ENCODE peak calls at places on chromosome 1, in nine cellular contexts. One of them, this sample, is unnamed.

GRCh38 chr1:58848818-58849411 is 65.1 kb upstream of the JUN start:
- DNase-seq in T-helper 17 cell: no peak
- DNase-seq in mucosa of descending colon: no peak
- DNase-seq in SJSA1: peak
- DNase-seq in caudate nucleus: no peak
- DNase-seq in hepatic stellate cell: peak
- DNase-seq in fibroblast of mammary gland: peak
- DNase-seq in A172: peak
- DNase-seq in stimulated activated CD4-positive, alpha-beta T cell treated with anti-CD3 and anti-CD28 coated beads, TNF-alpha, amount 100 ng/mL, for 1 hour: no peak
- DNase-seq in this sample: no peak

GRCh38 chr1:205507896-205508714 is 3.6 kb downstream of the CDK18 start:
- DNase-seq in T-helper 17 cell: no peak
- DNase-seq in mucosa of descending colon: no peak
- DNase-seq in SJSA1: no peak
- DNase-seq in caudate nucleus: no peak
- DNase-seq in hepatic stellate cell: no peak
- DNase-seq in fibroblast of mammary gland: no peak
- DNase-seq in A172: no peak
- DNase-seq in stimulated activated CD4-positive, alpha-beta T cell treated with anti-CD3 and anti-CD28 coated beads, TNF-alpha, amount 100 ng/mL, for 1 hour: no peak
- DNase-seq in this sample: no peak

GRCh38 chr1:224182866-224183590 is at the start of gene DEGS1:
- DNase-seq in T-helper 17 cell: peak
- DNase-seq in mucosa of descending colon: peak
- DNase-seq in SJSA1: peak
- DNase-seq in caudate nucleus: peak
- DNase-seq in hepatic stellate cell: peak
- DNase-seq in fibroblast of mammary gland: peak
- DNase-seq in A172: peak
- DNase-seq in stimulated activated CD4-positive, alpha-beta T cell treated with anti-CD3 and anti-CD28 coated beads, TNF-alpha, amount 100 ng/mL, for 1 hour: peak
- DNase-seq in this sample: peak

GRCh38 chr1:216682694-216683243 is 40.5 kb downstream of the ESRRG start:
- DNase-seq in T-helper 17 cell: no peak
- DNase-seq in mucosa of descending colon: no peak
- DNase-seq in SJSA1: no peak
- DNase-seq in caudate nucleus: no peak
- DNase-seq in hepatic stellate cell: no peak
- DNase-seq in fibroblast of mammary gland: no peak
- DNase-seq in A172: no peak
- DNase-seq in stimulated activated CD4-positive, alpha-beta T cell treated with anti-CD3 and anti-CD28 coated beads, TNF-alpha, amount 100 ng/mL, for 1 hour: no peak
- DNase-seq in this sample: no peak

GRCh38 chr1:1230656-1231399 is 973 bp downstream of the SDF4 start:
- DNase-seq in T-helper 17 cell: no peak
- DNase-seq in mucosa of descending colon: peak
- DNase-seq in SJSA1: peak
- DNase-seq in caudate nucleus: no peak
- DNase-seq in hepatic stellate cell: peak
- DNase-seq in fibroblast of mammary gland: peak
- DNase-seq in A172: peak
- DNase-seq in stimulated activated CD4-positive, alpha-beta T cell treated with anti-CD3 and anti-CD28 coated beads, TNF-alpha, amount 100 ng/mL, for 1 hour: no peak
- DNase-seq in this sample: no peak

GRCh38 chr1:222240536-222241181 is 307.2 kb downstream of the HHIPL2 start:
- DNase-seq in T-helper 17 cell: no peak
- DNase-seq in mucosa of descending colon: no peak
- DNase-seq in SJSA1: no peak
- DNase-seq in caudate nucleus: no peak
- DNase-seq in hepatic stellate cell: no peak
- DNase-seq in fibroblast of mammary gland: peak
- DNase-seq in A172: peak
- DNase-seq in stimulated activated CD4-positive, alpha-beta T cell treated with anti-CD3 and anti-CD28 coated beads, TNF-alpha, amount 100 ng/mL, for 1 hour: no peak
- DNase-seq in this sample: no peak

GRCh38 chr1:47767741-47768100 is 229.5 kb downstream of the TRABD2B start:
- DNase-seq in T-helper 17 cell: no peak
- DNase-seq in mucosa of descending colon: no peak
- DNase-seq in SJSA1: no peak
- DNase-seq in caudate nucleus: no peak
- DNase-seq in hepatic stellate cell: no peak
- DNase-seq in fibroblast of mammary gland: no peak
- DNase-seq in A172: no peak
- DNase-seq in stimulated activated CD4-positive, alpha-beta T cell treated with anti-CD3 and anti-CD28 coated beads, TNF-alpha, amount 100 ng/mL, for 1 hour: no peak
- DNase-seq in this sample: no peak

GRCh38 chr1:86546787-86547221 is at the start of gene CLCA4:
- DNase-seq in T-helper 17 cell: no peak
- DNase-seq in mucosa of descending colon: no peak
- DNase-seq in SJSA1: no peak
- DNase-seq in caudate nucleus: no peak
- DNase-seq in hepatic stellate cell: no peak
- DNase-seq in fibroblast of mammary gland: no peak
- DNase-seq in A172: no peak
- DNase-seq in stimulated activated CD4-positive, alpha-beta T cell treated with anti-CD3 and anti-CD28 coated beads, TNF-alpha, amount 100 ng/mL, for 1 hour: no peak
- DNase-seq in this sample: no peak

GRCh38 chr1:71857862-71858261 is 424.5 kb downstream of the NEGR1 start:
- DNase-seq in T-helper 17 cell: no peak
- DNase-seq in mucosa of descending colon: no peak
- DNase-seq in SJSA1: no peak
- DNase-seq in caudate nucleus: no peak
- DNase-seq in hepatic stellate cell: no peak
- DNase-seq in fibroblast of mammary gland: peak
- DNase-seq in A172: no peak
- DNase-seq in stimulated activated CD4-positive, alpha-beta T cell treated with anti-CD3 and anti-CD28 coated beads, TNF-alpha, amount 100 ng/mL, for 1 hour: no peak
- DNase-seq in this sample: no peak

GRCh38 chr1:230157409-230158390 is 90.7 kb downstream of the GALNT2 start:
- DNase-seq in T-helper 17 cell: no peak
- DNase-seq in mucosa of descending colon: no peak
- DNase-seq in SJSA1: no peak
- DNase-seq in caudate nucleus: no peak
- DNase-seq in hepatic stellate cell: no peak
- DNase-seq in fibroblast of mammary gland: no peak
- DNase-seq in A172: no peak
- DNase-seq in stimulated activated CD4-positive, alpha-beta T cell treated with anti-CD3 and anti-CD28 coated beads, TNF-alpha, amount 100 ng/mL, for 1 hour: no peak
- DNase-seq in this sample: no peak

GRCh38 chr1:61049850-61050540 is 32.4 kb upstream of the NFIA start:
- DNase-seq in T-helper 17 cell: peak
- DNase-seq in mucosa of descending colon: peak
- DNase-seq in SJSA1: peak
- DNase-seq in caudate nucleus: peak
- DNase-seq in hepatic stellate cell: peak
- DNase-seq in fibroblast of mammary gland: peak
- DNase-seq in A172: peak
- DNase-seq in stimulated activated CD4-positive, alpha-beta T cell treated with anti-CD3 and anti-CD28 coated beads, TNF-alpha, amount 100 ng/mL, for 1 hour: peak
- DNase-seq in this sample: peak

GRCh38 chr1:233409540-233409939 is 82.0 kb downstream of the MAP3K21 start:
- DNase-seq in T-helper 17 cell: no peak
- DNase-seq in mucosa of descending colon: no peak
- DNase-seq in SJSA1: no peak
- DNase-seq in caudate nucleus: no peak
- DNase-seq in hepatic stellate cell: no peak
- DNase-seq in fibroblast of mammary gland: no peak
- DNase-seq in A172: no peak
- DNase-seq in stimulated activated CD4-positive, alpha-beta T cell treated with anti-CD3 and anti-CD28 coated beads, TNF-alpha, amount 100 ng/mL, for 1 hour: no peak
- DNase-seq in this sample: no peak

GRCh38 chr1:88983791-88984552 is 8.5 kb downstream of the KYAT3 start:
- DNase-seq in T-helper 17 cell: peak
- DNase-seq in mucosa of descending colon: peak
- DNase-seq in SJSA1: peak
- DNase-seq in caudate nucleus: no peak
- DNase-seq in hepatic stellate cell: no peak
- DNase-seq in fibroblast of mammary gland: peak
- DNase-seq in A172: peak
- DNase-seq in stimulated activated CD4-positive, alpha-beta T cell treated with anti-CD3 and anti-CD28 coated beads, TNF-alpha, amount 100 ng/mL, for 1 hour: no peak
- DNase-seq in this sample: no peak

GRCh38 chr1:15322648-15323350 is 75.8 kb downstream of the FHAD1 start:
- DNase-seq in T-helper 17 cell: no peak
- DNase-seq in mucosa of descending colon: peak
- DNase-seq in SJSA1: peak
- DNase-seq in caudate nucleus: no peak
- DNase-seq in hepatic stellate cell: no peak
- DNase-seq in fibroblast of mammary gland: no peak
- DNase-seq in A172: peak
- DNase-seq in stimulated activated CD4-positive, alpha-beta T cell treated with anti-CD3 and anti-CD28 coated beads, TNF-alpha, amount 100 ng/mL, for 1 hour: no peak
- DNase-seq in this sample: no peak

GRCh38 chr1:172321429-172321828 is 99.1 kb upstream of the C1orf105 start:
- DNase-seq in T-helper 17 cell: no peak
- DNase-seq in mucosa of descending colon: no peak
- DNase-seq in SJSA1: peak
- DNase-seq in caudate nucleus: no peak
- DNase-seq in hepatic stellate cell: no peak
- DNase-seq in fibroblast of mammary gland: peak
- DNase-seq in A172: peak
- DNase-seq in stimulated activated CD4-positive, alpha-beta T cell treated with anti-CD3 and anti-CD28 coated beads, TNF-alpha, amount 100 ng/mL, for 1 hour: no peak
- DNase-seq in this sample: no peak

GRCh38 chr1:246324711-246325110 is 182.4 kb downstream of the SMYD3 start:
- DNase-seq in T-helper 17 cell: no peak
- DNase-seq in mucosa of descending colon: no peak
- DNase-seq in SJSA1: peak
- DNase-seq in caudate nucleus: no peak
- DNase-seq in hepatic stellate cell: peak
- DNase-seq in fibroblast of mammary gland: peak
- DNase-seq in A172: peak
- DNase-seq in stimulated activated CD4-positive, alpha-beta T cell treated with anti-CD3 and anti-CD28 coated beads, TNF-alpha, amount 100 ng/mL, for 1 hour: no peak
- DNase-seq in this sample: no peak

GRCh38 chr1:3477241-3478109 is 23.0 kb downstream of the ARHGEF16 start:
- DNase-seq in T-helper 17 cell: no peak
- DNase-seq in mucosa of descending colon: no peak
- DNase-seq in SJSA1: no peak
- DNase-seq in caudate nucleus: no peak
- DNase-seq in hepatic stellate cell: no peak
- DNase-seq in fibroblast of mammary gland: no peak
- DNase-seq in A172: no peak
- DNase-seq in stimulated activated CD4-positive, alpha-beta T cell treated with anti-CD3 and anti-CD28 coated beads, TNF-alpha, amount 100 ng/mL, for 1 hour: no peak
- DNase-seq in this sample: no peak

GRCh38 chr1:160724445-160725242 is 13.0 kb upstream of the CD48 start:
- DNase-seq in T-helper 17 cell: no peak
- DNase-seq in mucosa of descending colon: no peak
- DNase-seq in SJSA1: no peak
- DNase-seq in caudate nucleus: no peak
- DNase-seq in hepatic stellate cell: no peak
- DNase-seq in fibroblast of mammary gland: no peak
- DNase-seq in A172: no peak
- DNase-seq in stimulated activated CD4-positive, alpha-beta T cell treated with anti-CD3 and anti-CD28 coated beads, TNF-alpha, amount 100 ng/mL, for 1 hour: no peak
- DNase-seq in this sample: no peak

GRCh38 chr1:12851779-12852178 is 3.3 kb upstream of the HNRNPCL1 start:
- DNase-seq in T-helper 17 cell: no peak
- DNase-seq in mucosa of descending colon: no peak
- DNase-seq in SJSA1: peak
- DNase-seq in caudate nucleus: no peak
- DNase-seq in hepatic stellate cell: no peak
- DNase-seq in fibroblast of mammary gland: peak
- DNase-seq in A172: peak
- DNase-seq in stimulated activated CD4-positive, alpha-beta T cell treated with anti-CD3 and anti-CD28 coated beads, TNF-alpha, amount 100 ng/mL, for 1 hour: no peak
- DNase-seq in this sample: no peak

This sample was measured in activated T-helper 1 cell treated with anti-CD3 and anti-CD28 coated beads, Interleukin-2, amount 50 U/mL, for 16 hours.